ENCODE peak calls at places on chromosomes 4 and X, in ten cellular contexts. One of them, this sample, is unnamed.

GRCh38 chr4:186792994-186793393 is 69.3 kb upstream of the FAT1 start:
- DNase-seq in GM23248: peak
- DNase-seq in A549: no peak
- DNase-seq in CD4-positive, alpha-beta memory T cell: no peak
- DNase-seq in tibial artery: no peak
- DNase-seq in lung: no peak
- DNase-seq in CD8-positive, alpha-beta T cell: no peak
- DNase-seq in IMR-90: peak
- DNase-seq in CD4-positive, CD25-positive, alpha-beta regulatory T cell: no peak
- DNase-seq in RWPE1: no peak
- DNase-seq in this sample: no peak

GRCh38 chrX:70554523-70554922 is 109.9 kb downstream of the DLG3 start:
- DNase-seq in GM23248: peak
- DNase-seq in A549: no peak
- DNase-seq in CD4-positive, alpha-beta memory T cell: no peak
- DNase-seq in tibial artery: no peak
- DNase-seq in lung: no peak
- DNase-seq in CD8-positive, alpha-beta T cell: no peak
- DNase-seq in IMR-90: peak
- DNase-seq in CD4-positive, CD25-positive, alpha-beta regulatory T cell: no peak
- DNase-seq in RWPE1: no peak
- DNase-seq in this sample: no peak

GRCh38 chrX:128906753-128907152 is 616.5 kb downstream of the SMARCA1 start:
- DNase-seq in GM23248: no peak
- DNase-seq in A549: no peak
- DNase-seq in CD4-positive, alpha-beta memory T cell: no peak
- DNase-seq in tibial artery: no peak
- DNase-seq in lung: no peak
- DNase-seq in CD8-positive, alpha-beta T cell: no peak
- DNase-seq in IMR-90: no peak
- DNase-seq in CD4-positive, CD25-positive, alpha-beta regulatory T cell: no peak
- DNase-seq in RWPE1: no peak
- DNase-seq in this sample: no peak

GRCh38 chrX:115642895-115643530 is 82.0 kb downstream of the PLS3 start:
- DNase-seq in GM23248: peak
- DNase-seq in A549: peak
- DNase-seq in CD4-positive, alpha-beta memory T cell: peak
- DNase-seq in tibial artery: peak
- DNase-seq in lung: no peak
- DNase-seq in CD8-positive, alpha-beta T cell: peak
- DNase-seq in IMR-90: peak
- DNase-seq in CD4-positive, CD25-positive, alpha-beta regulatory T cell: no peak
- DNase-seq in RWPE1: peak
- DNase-seq in this sample: no peak

GRCh38 chr4:77599378-77599777 is 6.2 kb upstream of the CXCL13 start:
- DNase-seq in GM23248: peak
- DNase-seq in A549: peak
- DNase-seq in CD4-positive, alpha-beta memory T cell: no peak
- DNase-seq in tibial artery: no peak
- DNase-seq in lung: no peak
- DNase-seq in CD8-positive, alpha-beta T cell: no peak
- DNase-seq in IMR-90: peak
- DNase-seq in CD4-positive, CD25-positive, alpha-beta regulatory T cell: no peak
- DNase-seq in RWPE1: peak
- DNase-seq in this sample: no peak

GRCh38 chrX:66232296-66232695 is 68.2 kb downstream of the HEPH start:
- DNase-seq in GM23248: no peak
- DNase-seq in A549: no peak
- DNase-seq in CD4-positive, alpha-beta memory T cell: no peak
- DNase-seq in tibial artery: no peak
- DNase-seq in lung: no peak
- DNase-seq in CD8-positive, alpha-beta T cell: no peak
- DNase-seq in IMR-90: no peak
- DNase-seq in CD4-positive, CD25-positive, alpha-beta regulatory T cell: no peak
- DNase-seq in RWPE1: no peak
- DNase-seq in this sample: no peak

GRCh38 chrX:50514811-50515210 is 44.2 kb upstream of the DGKK start:
- DNase-seq in GM23248: no peak
- DNase-seq in A549: no peak
- DNase-seq in CD4-positive, alpha-beta memory T cell: no peak
- DNase-seq in tibial artery: no peak
- DNase-seq in lung: no peak
- DNase-seq in CD8-positive, alpha-beta T cell: no peak
- DNase-seq in IMR-90: no peak
- DNase-seq in CD4-positive, CD25-positive, alpha-beta regulatory T cell: no peak
- DNase-seq in RWPE1: no peak
- DNase-seq in this sample: no peak

GRCh38 chr4:122921971-122922876 is at the start of gene NUDT6:
- DNase-seq in GM23248: peak
- DNase-seq in A549: peak
- DNase-seq in CD4-positive, alpha-beta memory T cell: no peak
- DNase-seq in tibial artery: peak
- DNase-seq in lung: peak
- DNase-seq in CD8-positive, alpha-beta T cell: peak
- DNase-seq in IMR-90: peak
- DNase-seq in CD4-positive, CD25-positive, alpha-beta regulatory T cell: peak
- DNase-seq in RWPE1: peak
- DNase-seq in this sample: peak

GRCh38 chrX:69501433-69501832 is 2.7 kb upstream of the NALF2 start:
- DNase-seq in GM23248: no peak
- DNase-seq in A549: no peak
- DNase-seq in CD4-positive, alpha-beta memory T cell: no peak
- DNase-seq in tibial artery: no peak
- DNase-seq in lung: peak
- DNase-seq in CD8-positive, alpha-beta T cell: no peak
- DNase-seq in IMR-90: no peak
- DNase-seq in CD4-positive, CD25-positive, alpha-beta regulatory T cell: no peak
- DNase-seq in RWPE1: no peak
- DNase-seq in this sample: no peak

GRCh38 chr4:169436734-169437133 is 166.0 kb upstream of the SH3RF1 start:
- DNase-seq in GM23248: no peak
- DNase-seq in A549: no peak
- DNase-seq in CD4-positive, alpha-beta memory T cell: no peak
- DNase-seq in tibial artery: no peak
- DNase-seq in lung: no peak
- DNase-seq in CD8-positive, alpha-beta T cell: no peak
- DNase-seq in IMR-90: no peak
- DNase-seq in CD4-positive, CD25-positive, alpha-beta regulatory T cell: no peak
- DNase-seq in RWPE1: no peak
- DNase-seq in this sample: no peak

GRCh38 chr4:102008711-102009110 is 218.2 kb downstream of the BANK1 start:
- DNase-seq in GM23248: no peak
- DNase-seq in A549: no peak
- DNase-seq in CD4-positive, alpha-beta memory T cell: no peak
- DNase-seq in tibial artery: no peak
- DNase-seq in lung: no peak
- DNase-seq in CD8-positive, alpha-beta T cell: no peak
- DNase-seq in IMR-90: no peak
- DNase-seq in CD4-positive, CD25-positive, alpha-beta regulatory T cell: no peak
- DNase-seq in RWPE1: no peak
- DNase-seq in this sample: no peak

GRCh38 chr4:16024009-16024408 is 59.8 kb downstream of the PROM1 start:
- DNase-seq in GM23248: peak
- DNase-seq in A549: no peak
- DNase-seq in CD4-positive, alpha-beta memory T cell: no peak
- DNase-seq in tibial artery: no peak
- DNase-seq in lung: no peak
- DNase-seq in CD8-positive, alpha-beta T cell: no peak
- DNase-seq in IMR-90: peak
- DNase-seq in CD4-positive, CD25-positive, alpha-beta regulatory T cell: no peak
- DNase-seq in RWPE1: peak
- DNase-seq in this sample: no peak

GRCh38 chrX:85288992-85289723 is 45.4 kb downstream of the ZNF711 start:
- DNase-seq in GM23248: no peak
- DNase-seq in A549: no peak
- DNase-seq in CD4-positive, alpha-beta memory T cell: no peak
- DNase-seq in tibial artery: no peak
- DNase-seq in lung: no peak
- DNase-seq in CD8-positive, alpha-beta T cell: no peak
- DNase-seq in IMR-90: no peak
- DNase-seq in CD4-positive, CD25-positive, alpha-beta regulatory T cell: no peak
- DNase-seq in RWPE1: no peak
- DNase-seq in this sample: no peak

GRCh38 chr4:2552806-2553205 is 16.4 kb downstream of the FAM193A start:
- DNase-seq in GM23248: no peak
- DNase-seq in A549: no peak
- DNase-seq in CD4-positive, alpha-beta memory T cell: no peak
- DNase-seq in tibial artery: no peak
- DNase-seq in lung: no peak
- DNase-seq in CD8-positive, alpha-beta T cell: no peak
- DNase-seq in IMR-90: no peak
- DNase-seq in CD4-positive, CD25-positive, alpha-beta regulatory T cell: no peak
- DNase-seq in RWPE1: no peak
- DNase-seq in this sample: no peak

GRCh38 chrX:3527811-3528210 is 181.4 kb upstream of the MXRA5 start:
- DNase-seq in GM23248: peak
- DNase-seq in A549: no peak
- DNase-seq in CD4-positive, alpha-beta memory T cell: no peak
- DNase-seq in tibial artery: no peak
- DNase-seq in lung: no peak
- DNase-seq in CD8-positive, alpha-beta T cell: no peak
- DNase-seq in IMR-90: no peak
- DNase-seq in CD4-positive, CD25-positive, alpha-beta regulatory T cell: no peak
- DNase-seq in RWPE1: no peak
- DNase-seq in this sample: no peak

GRCh38 chrX:65690057-65690855 is 22.8 kb downstream of the MSN start:
- DNase-seq in GM23248: peak
- DNase-seq in A549: no peak
- DNase-seq in CD4-positive, alpha-beta memory T cell: no peak
- DNase-seq in tibial artery: peak
- DNase-seq in lung: no peak
- DNase-seq in CD8-positive, alpha-beta T cell: no peak
- DNase-seq in IMR-90: peak
- DNase-seq in CD4-positive, CD25-positive, alpha-beta regulatory T cell: no peak
- DNase-seq in RWPE1: no peak
- DNase-seq in this sample: no peak

GRCh38 chr4:128782076-128782715 is 27.3 kb upstream of the JADE1 start:
- DNase-seq in GM23248: peak
- DNase-seq in A549: no peak
- DNase-seq in CD4-positive, alpha-beta memory T cell: peak
- DNase-seq in tibial artery: peak
- DNase-seq in lung: no peak
- DNase-seq in CD8-positive, alpha-beta T cell: peak
- DNase-seq in IMR-90: peak
- DNase-seq in CD4-positive, CD25-positive, alpha-beta regulatory T cell: peak
- DNase-seq in RWPE1: no peak
- DNase-seq in this sample: no peak

GRCh38 chr4:10106421-10107039 is 10.1 kb downstream of the WDR1 start:
- DNase-seq in GM23248: peak
- DNase-seq in A549: peak
- DNase-seq in CD4-positive, alpha-beta memory T cell: peak
- DNase-seq in tibial artery: peak
- DNase-seq in lung: peak
- DNase-seq in CD8-positive, alpha-beta T cell: peak
- DNase-seq in IMR-90: peak
- DNase-seq in CD4-positive, CD25-positive, alpha-beta regulatory T cell: peak
- DNase-seq in RWPE1: peak
- DNase-seq in this sample: peak

GRCh38 chrX:43002526-43003203 is 224.7 kb upstream of the PPP1R2C start:
- DNase-seq in GM23248: no peak
- DNase-seq in A549: no peak
- DNase-seq in CD4-positive, alpha-beta memory T cell: no peak
- DNase-seq in tibial artery: no peak
- DNase-seq in lung: no peak
- DNase-seq in CD8-positive, alpha-beta T cell: no peak
- DNase-seq in IMR-90: no peak
- DNase-seq in CD4-positive, CD25-positive, alpha-beta regulatory T cell: no peak
- DNase-seq in RWPE1: no peak
- DNase-seq in this sample: no peak

GRCh38 chr4:66372706-66373105 is 702.4 kb upstream of the EPHA5 start:
- DNase-seq in GM23248: no peak
- DNase-seq in A549: no peak
- DNase-seq in CD4-positive, alpha-beta memory T cell: no peak
- DNase-seq in tibial artery: no peak
- DNase-seq in lung: no peak
- DNase-seq in CD8-positive, alpha-beta T cell: no peak
- DNase-seq in IMR-90: peak
- DNase-seq in CD4-positive, CD25-positive, alpha-beta regulatory T cell: no peak
- DNase-seq in RWPE1: no peak
- DNase-seq in this sample: no peak
- H3K27ac ChIP-seq in GM23248: no peak
- H3K27ac ChIP-seq in A549: no peak
- H3K27ac ChIP-seq in CD4-positive, alpha-beta memory T cell: no peak
- H3K27ac ChIP-seq in tibial artery: no peak
- H3K27ac ChIP-seq in lung: no peak
- H3K27ac ChIP-seq in CD8-positive, alpha-beta T cell: no peak
- H3K27ac ChIP-seq in IMR-90: no peak
- H3K27ac ChIP-seq in CD4-positive, CD25-positive, alpha-beta regulatory T cell: no peak
- H3K27ac ChIP-seq in RWPE1: no peak
- H3K27ac ChIP-seq in this sample: no peak

DNA sequence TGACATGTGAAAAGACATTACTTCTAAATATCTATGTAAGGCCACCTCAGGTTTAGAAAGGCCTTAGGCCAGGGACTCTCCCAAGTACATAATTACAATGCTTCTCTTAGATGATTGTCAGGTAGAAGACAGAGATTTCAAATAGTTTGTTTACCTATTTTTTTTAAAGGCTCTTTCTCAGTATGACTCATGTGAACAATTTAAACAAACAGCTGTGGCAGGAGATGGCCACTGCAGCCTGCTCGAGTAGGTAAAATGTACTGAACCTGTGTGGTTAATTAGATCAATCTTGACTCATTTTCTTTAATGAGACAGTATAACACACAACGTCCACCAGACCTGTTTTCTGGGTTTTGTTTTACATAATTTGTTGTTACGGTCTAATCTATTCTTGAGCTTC is 50.2 kb downstream of the LEF1 start:
- DNase-seq in GM23248: no peak
- DNase-seq in A549: peak
- DNase-seq in CD4-positive, alpha-beta memory T cell: peak
- DNase-seq in tibial artery: no peak
- DNase-seq in lung: no peak
- DNase-seq in CD8-positive, alpha-beta T cell: no peak
- DNase-seq in IMR-90: no peak
- DNase-seq in CD4-positive, CD25-positive, alpha-beta regulatory T cell: peak
- DNase-seq in RWPE1: peak
- DNase-seq in this sample: no peak
- H3K27ac ChIP-seq in GM23248: no peak
- H3K27ac ChIP-seq in A549: no peak
- H3K27ac ChIP-seq in CD4-positive, alpha-beta memory T cell: peak
- H3K27ac ChIP-seq in tibial artery: no peak
- H3K27ac ChIP-seq in lung: no peak
- H3K27ac ChIP-seq in CD8-positive, alpha-beta T cell: no peak
- H3K27ac ChIP-seq in IMR-90: no peak
- H3K27ac ChIP-seq in CD4-positive, CD25-positive, alpha-beta regulatory T cell: peak
- H3K27ac ChIP-seq in RWPE1: no peak
- H3K27ac ChIP-seq in this sample: no peak

GRCh38 chrX:47976254-47977151 is 27.3 kb downstream of the ZNF182 start:
- DNase-seq in GM23248: no peak
- DNase-seq in A549: no peak
- DNase-seq in CD4-positive, alpha-beta memory T cell: no peak
- DNase-seq in tibial artery: no peak
- DNase-seq in lung: no peak
- DNase-seq in CD8-positive, alpha-beta T cell: no peak
- DNase-seq in IMR-90: no peak
- DNase-seq in CD4-positive, CD25-positive, alpha-beta regulatory T cell: no peak
- DNase-seq in RWPE1: no peak
- DNase-seq in this sample: no peak
- H3K27ac ChIP-seq in GM23248: no peak
- H3K27ac ChIP-seq in A549: no peak
- H3K27ac ChIP-seq in CD4-positive, alpha-beta memory T cell: no peak
- H3K27ac ChIP-seq in tibial artery: no peak
- H3K27ac ChIP-seq in lung: no peak
- H3K27ac ChIP-seq in CD8-positive, alpha-beta T cell: no peak
- H3K27ac ChIP-seq in IMR-90: no peak
- H3K27ac ChIP-seq in CD4-positive, CD25-positive, alpha-beta regulatory T cell: no peak
- H3K27ac ChIP-seq in RWPE1: no peak
- H3K27ac ChIP-seq in this sample: no peak

GRCh38 chrX:46838482-46838857 is 1.6 kb downstream of the RP2 start:
- DNase-seq in GM23248: peak
- DNase-seq in A549: no peak
- DNase-seq in CD4-positive, alpha-beta memory T cell: no peak
- DNase-seq in tibial artery: no peak
- DNase-seq in lung: no peak
- DNase-seq in CD8-positive, alpha-beta T cell: no peak
- DNase-seq in IMR-90: peak
- DNase-seq in CD4-positive, CD25-positive, alpha-beta regulatory T cell: no peak
- DNase-seq in RWPE1: no peak
- DNase-seq in this sample: no peak
- H3K27ac ChIP-seq in GM23248: peak
- H3K27ac ChIP-seq in A549: peak
- H3K27ac ChIP-seq in CD4-positive, alpha-beta memory T cell: no peak
- H3K27ac ChIP-seq in tibial artery: peak
- H3K27ac ChIP-seq in lung: no peak
- H3K27ac ChIP-seq in CD8-positive, alpha-beta T cell: no peak
- H3K27ac ChIP-seq in IMR-90: no peak
- H3K27ac ChIP-seq in CD4-positive, CD25-positive, alpha-beta regulatory T cell: peak
- H3K27ac ChIP-seq in RWPE1: no peak
- H3K27ac ChIP-seq in this sample: no peak

This sample was measured in substantia nigra.